ENCODE peak calls at places on chromosomes 12 and 14, in four cellular contexts. Z is H9, S is mesendoderm, T is IMR-90. G is an unnamed sample.

GRCh38 chr14:85731198-85731597 is 201.3 kb downstream of the FLRT2 start:
- DNase-seq in S (peak; percentile 43), T (peak; percentile 64), Z (no peak), G (no peak)

GRCh38 chr12:106030210-106031175 is 108.3 kb downstream of the NUAK1 start:
- DNase-seq in T (peak; percentile 96), Z (no peak), S (peak; percentile 83), G (no peak)

GRCh38 chr12:40170593-40170992 is 54.2 kb upstream of the LRRK2 start:
- DNase-seq in Z (no peak), T (no peak), S (no peak), G (no peak)

GRCh38 chr14:21044106-21044618 is 2.0 kb downstream of the RNASE7 start:
- DNase-seq in T (no peak), Z (no peak), S (peak; percentile 45), G (no peak)

GRCh38 chr12:79973774-79974173 is 38.9 kb upstream of the PPP1R12A start:
- DNase-seq in Z (no peak), T (no peak), S (no peak), G (no peak)

GRCh38 chr12:124422570-124423523 is 128.0 kb downstream of the RFLNA start:
- DNase-seq in S (no peak), Z (no peak), T (peak; percentile 94), G (no peak)

GRCh38 chr12:539540-540310 is 80.0 kb downstream of the B4GALNT3 start:
- DNase-seq in T (no peak), S (no peak), Z (no peak), G (no peak)

GRCh38 chr12:11687538-11687937 is 38.1 kb downstream of the ETV6 start:
- DNase-seq in S (no peak), Z (no peak), T (peak; percentile 24), G (no peak)

GRCh38 chr14:50874842-50875241 is 3.0 kb downstream of the ABHD12B start:
- DNase-seq in Z (no peak), S (no peak), T (no peak), G (no peak)

GRCh38 chr12:12736759-12737676 is 19.9 kb downstream of the CDKN1B start:
- DNase-seq in S (peak; percentile 35), Z (no peak), T (peak; percentile 85), G (no peak)

GRCh38 chr12:66255737-66256136 is 46.6 kb upstream of the HELB start:
- DNase-seq in S (no peak), Z (no peak), T (no peak), G (no peak)

GRCh38 chr14:91220581-91221000 is 23.9 kb downstream of the GPR68 start:
- DNase-seq in S (no peak), Z (no peak), T (no peak), G (no peak)

GRCh38 chr12:50185975-50186663 is 18.9 kb upstream of the CERS5 start:
- DNase-seq in T (peak; percentile 43), Z (no peak), S (no peak), G (no peak)

GRCh38 chr12:7934153-7934552 is 1.8 kb downstream of the SLC2A3 start:
- DNase-seq in T (no peak), Z (no peak), S (no peak), G (no peak)

DNA sequence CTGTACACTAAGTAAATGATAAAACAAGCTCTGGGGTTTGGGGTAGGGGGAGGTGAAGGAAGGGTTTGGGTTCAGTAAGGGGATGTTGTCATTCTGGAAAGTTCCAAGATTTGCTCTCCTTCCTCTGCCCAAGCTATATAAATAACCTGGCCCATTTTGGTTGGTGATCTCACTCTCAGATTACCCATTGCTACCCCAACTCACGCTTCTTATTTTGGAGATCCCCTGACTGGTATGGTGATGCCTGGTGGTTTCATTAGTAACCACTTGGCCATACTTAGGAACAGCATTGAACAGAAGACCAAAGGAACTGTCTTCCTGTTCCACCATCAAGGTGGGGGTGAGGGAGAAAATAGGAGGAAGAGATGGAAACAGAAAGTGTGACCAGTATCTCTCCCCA is 259.6 kb upstream of the TBX3 start:
- DNase-seq in T (no peak), Z (no peak), S (no peak), G (no peak)
- H4K5ac ChIP-seq in T (no peak overlapping the region), Z (no peak overlapping the region), S (no peak overlapping the region), G (no peak overlapping the region)

GRCh38 chr12:59615392-59616165 is 19.8 kb downstream of the SLC16A7 start:
- DNase-seq in T (no peak), S (no peak), Z (no peak), G (no peak)
- H4K5ac ChIP-seq in T (no peak overlapping the region), S (no peak overlapping the region), Z (no peak overlapping the region), G (no peak overlapping the region)

DNA sequence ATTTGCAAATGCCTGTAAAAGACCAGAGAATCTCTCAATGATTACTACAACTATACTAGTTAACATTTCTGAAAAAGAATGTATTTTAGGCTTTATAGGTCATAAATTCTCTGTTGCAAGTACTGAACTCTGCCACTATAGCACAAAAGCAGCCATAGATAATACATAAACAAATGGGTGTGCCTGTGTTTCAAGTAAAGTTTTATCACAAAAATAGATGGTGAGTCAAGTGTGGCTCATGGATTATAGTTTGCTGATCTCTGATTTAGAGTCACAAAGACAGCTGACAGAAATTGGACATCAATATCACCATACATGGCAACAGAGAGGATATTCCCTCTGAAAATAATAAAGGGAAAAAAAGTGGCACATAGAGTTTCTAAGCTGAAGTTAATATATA is 68.1 kb downstream of the FSCB start:
- DNase-seq in T (no peak), Z (no peak), S (no peak), G (no peak)
- H4K5ac ChIP-seq in T (no peak overlapping the region), Z (no peak overlapping the region), S (no peak overlapping the region), G (no peak overlapping the region)

GRCh38 chr12:38547586-38547985 is 231.0 kb downstream of the ALG10B start:
- DNase-seq in S (no peak), T (no peak), Z (no peak), G (no peak)
- H4K5ac ChIP-seq in S (no peak overlapping the region), T (no peak overlapping the region), Z (no peak overlapping the region), G (no peak overlapping the region)

GRCh38 chr14:89731534-89731933 is 223.0 kb downstream of the EFCAB11 start:
- DNase-seq in S (no peak), Z (no peak), T (no peak), G (no peak)
- H4K5ac ChIP-seq in S (no peak overlapping the region), Z (no peak overlapping the region), T (no peak overlapping the region), G (no peak overlapping the region)

DNA sequence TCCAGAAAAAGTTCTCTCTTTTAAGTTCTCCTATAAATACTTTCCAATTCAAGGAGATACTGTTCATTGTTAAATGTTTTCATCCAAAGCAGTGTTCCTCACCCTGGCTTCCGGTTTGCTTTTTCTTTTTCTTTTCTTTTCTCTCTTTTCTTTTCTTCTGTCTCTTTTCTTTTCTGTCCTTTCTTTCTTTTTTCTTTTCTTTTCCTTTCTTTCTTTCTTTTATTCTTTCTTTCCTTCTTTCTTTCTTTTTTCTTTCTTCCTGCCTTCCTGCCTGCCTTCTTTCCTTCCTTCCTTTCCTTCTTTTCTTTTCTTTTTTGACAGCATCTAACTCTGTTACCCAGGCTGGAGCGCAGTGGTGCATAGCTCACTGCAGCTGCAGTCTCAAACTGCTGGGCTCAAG is 75.8 kb downstream of the PPM1A start:
- DNase-seq in Z (no peak), T (no peak), S (no peak), G (no peak)
- H4K5ac ChIP-seq in Z (no peak overlapping the region), T (no peak overlapping the region), S (no peak overlapping the region), G (no peak overlapping the region)

GRCh38 chr14:58395565-58395814 is 240 bp upstream of the TOMM20L start:
- DNase-seq in S (no peak), T (no peak), Z (no peak), G (no peak)

GRCh38 chr14:58398495-58398894 is 2.8 kb downstream of the TOMM20L start:
- DNase-seq in T (no peak), Z (no peak), S (no peak), G (no peak)

GRCh38 chr14:58390830-58391229 is 4.9 kb upstream of the TOMM20L start:
- DNase-seq in S (no peak), T (no peak), Z (no peak), G (no peak)

GRCh38 chr14:58398895-58399294 is 3.2 kb downstream of the TOMM20L start:
- DNase-seq in S (no peak), Z (no peak), T (no peak), G (no peak)

DNA sequence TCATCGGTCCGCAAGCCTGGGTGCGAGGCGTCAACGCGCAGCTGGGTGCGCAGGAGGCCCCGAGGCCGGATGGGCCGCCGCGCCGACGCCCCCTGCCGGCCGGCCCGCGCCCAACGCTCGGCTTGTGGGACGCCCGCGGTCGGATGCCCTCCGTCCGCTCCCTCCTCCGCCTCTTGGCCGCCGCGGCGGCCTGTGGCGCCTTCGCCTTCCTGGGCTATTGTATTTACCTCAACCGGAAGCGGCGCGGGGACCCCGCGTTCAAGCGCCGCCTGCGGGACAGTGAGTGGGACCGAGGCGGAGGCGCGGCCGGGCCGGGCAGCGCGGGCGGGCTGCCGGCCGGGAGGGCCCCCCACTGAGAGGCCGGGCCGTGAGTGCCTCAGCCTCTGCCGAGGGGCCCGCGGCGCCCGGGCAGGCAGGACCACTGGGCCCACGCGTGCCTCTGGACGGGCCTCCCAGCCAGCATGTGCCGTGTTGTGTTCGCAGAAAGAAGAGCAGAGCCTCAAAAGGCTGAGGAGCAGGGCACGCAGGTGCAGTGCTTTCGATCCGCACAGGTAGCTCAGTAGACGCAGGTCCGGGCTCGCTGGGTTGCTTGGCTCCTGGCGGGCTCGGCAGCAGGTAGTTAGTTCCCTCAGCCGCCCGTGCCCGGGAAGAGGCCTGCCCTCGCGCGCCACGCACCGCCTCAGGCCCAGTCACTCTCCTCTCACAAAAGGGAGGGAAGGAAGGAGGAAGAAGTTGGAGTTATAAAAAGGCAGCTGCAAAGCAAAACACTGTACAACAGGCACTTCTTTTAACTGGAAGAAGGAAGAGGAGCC is at the start of gene TOMM20L:
- DNase-seq in T (peak; percentile 48), Z (peak; percentile 86), S (peak; percentile 91), G (peak; percentile 90)
- H4K5ac ChIP-seq in T (peak within 1 kb of the TSS; percentile 80), Z (no peak within 1 kb of the TSS), S (no peak within 1 kb of the TSS), G (peak within 1 kb of the TSS; percentile 97)

G was measured in H1.